ENCODE peak calls at places on chromosomes 3 and 15, in four cellular contexts. One of them, this sample, is unnamed.

GRCh38 chr3:62122819-62123218 is 250.5 kb downstream of the FEZF2 start:
- DNase-seq in IMR-90: no peak
- DNase-seq in H9: no peak
- DNase-seq in H1: no peak
- DNase-seq in this sample: no peak

GRCh38 chr3:155449613-155450267 is 156.3 kb upstream of the STRIT1 start:
- DNase-seq in IMR-90: no peak
- DNase-seq in H9: no peak
- DNase-seq in H1: no peak
- DNase-seq in this sample: no peak

GRCh38 chr3:181533811-181534210 is 177.9 kb upstream of the SOX2 start:
- DNase-seq in IMR-90: no peak
- DNase-seq in H9: no peak
- DNase-seq in H1: no peak
- DNase-seq in this sample: peak

GRCh38 chr3:5188419-5189405 is 1.2 kb downstream of the EDEM1 start:
- DNase-seq in IMR-90: peak
- DNase-seq in H9: peak
- DNase-seq in H1: peak
- DNase-seq in this sample: peak

GRCh38 chr3:67648701-67649100 is 5.7 kb downstream of the SUCLG2 start:
- DNase-seq in IMR-90: peak
- DNase-seq in H9: no peak
- DNase-seq in H1: no peak
- DNase-seq in this sample: no peak

GRCh38 chr3:176994393-176994792 is 202.9 kb downstream of the TBL1XR1 start:
- DNase-seq in IMR-90: no peak
- DNase-seq in H9: no peak
- DNase-seq in H1: no peak
- DNase-seq in this sample: no peak

GRCh38 chr3:8145661-8146060 is 356.0 kb upstream of the LMCD1 start:
- DNase-seq in IMR-90: no peak
- DNase-seq in H9: no peak
- DNase-seq in H1: no peak
- DNase-seq in this sample: no peak

GRCh38 chr15:73862276-73862675 is 11.1 kb upstream of the TBC1D21 start:
- DNase-seq in IMR-90: no peak
- DNase-seq in H9: peak
- DNase-seq in H1: no peak
- DNase-seq in this sample: no peak

GRCh38 chr3:126540342-126540849 is 16.4 kb downstream of the CHST13 start:
- DNase-seq in IMR-90: peak
- DNase-seq in H9: peak
- DNase-seq in H1: no peak
- DNase-seq in this sample: no peak

GRCh38 chr3:41295740-41296139 is 96.4 kb downstream of the CTNNB1 start:
- DNase-seq in IMR-90: no peak
- DNase-seq in H9: no peak
- DNase-seq in H1: no peak
- DNase-seq in this sample: no peak

GRCh38 chr3:154122096-154122911 is 1.1 kb downstream of the ARHGEF26 start:
- DNase-seq in IMR-90: no peak
- DNase-seq in H9: peak
- DNase-seq in H1: peak
- DNase-seq in this sample: peak

GRCh38 chr15:45648521-45649200 is 13.8 kb downstream of the SQOR start:
- DNase-seq in IMR-90: peak
- DNase-seq in H9: no peak
- DNase-seq in H1: no peak
- DNase-seq in this sample: no peak

GRCh38 chr3:179720196-179720595 is 67.4 kb downstream of the USP13 start:
- DNase-seq in IMR-90: no peak
- DNase-seq in H9: no peak
- DNase-seq in H1: no peak
- DNase-seq in this sample: no peak

GRCh38 chr15:81254277-81255265 is 57.9 kb downstream of the IL16 start:
- DNase-seq in IMR-90: peak
- DNase-seq in H9: no peak
- DNase-seq in H1: no peak
- DNase-seq in this sample: no peak

GRCh38 chr15:27082526-27082925 is 111.5 kb downstream of the GABRG3 start:
- DNase-seq in IMR-90: no peak
- DNase-seq in H9: no peak
- DNase-seq in H1: no peak
- DNase-seq in this sample: no peak

GRCh38 chr3:15892828-15893227 is 95.0 kb upstream of the ANKRD28 start:
- DNase-seq in IMR-90: peak
- DNase-seq in H9: no peak
- DNase-seq in H1: no peak
- DNase-seq in this sample: no peak

GRCh38 chr3:84759361-84759760 is 199.4 kb upstream of the CADM2 start:
- DNase-seq in IMR-90: no peak
- DNase-seq in H9: peak
- DNase-seq in H1: no peak
- DNase-seq in this sample: no peak

GRCh38 chr3:159726231-159726964 is 262.2 kb upstream of the IL12A start:
- DNase-seq in IMR-90: peak
- DNase-seq in H9: no peak
- DNase-seq in H1: no peak
- DNase-seq in this sample: peak

GRCh38 chr15:71688509-71689094 is 121.8 kb upstream of the NR2E3 start:
- DNase-seq in IMR-90: no peak
- DNase-seq in H9: no peak
- DNase-seq in H1: no peak
- DNase-seq in this sample: no peak

GRCh38 chr15:71687902-71688508 is 122.3 kb upstream of the NR2E3 start:
- DNase-seq in IMR-90: peak
- DNase-seq in H9: no peak
- DNase-seq in H1: no peak
- DNase-seq in this sample: no peak

GRCh38 chr15:71686221-71687050 is 123.9 kb upstream of the NR2E3 start:
- DNase-seq in IMR-90: no peak
- DNase-seq in H9: no peak
- DNase-seq in H1: no peak
- DNase-seq in this sample: no peak

GRCh38 chr15:71691700-71692417 is 118.5 kb upstream of the NR2E3 start:
- DNase-seq in IMR-90: peak
- DNase-seq in H9: no peak
- DNase-seq in H1: no peak
- DNase-seq in this sample: peak

DNA sequence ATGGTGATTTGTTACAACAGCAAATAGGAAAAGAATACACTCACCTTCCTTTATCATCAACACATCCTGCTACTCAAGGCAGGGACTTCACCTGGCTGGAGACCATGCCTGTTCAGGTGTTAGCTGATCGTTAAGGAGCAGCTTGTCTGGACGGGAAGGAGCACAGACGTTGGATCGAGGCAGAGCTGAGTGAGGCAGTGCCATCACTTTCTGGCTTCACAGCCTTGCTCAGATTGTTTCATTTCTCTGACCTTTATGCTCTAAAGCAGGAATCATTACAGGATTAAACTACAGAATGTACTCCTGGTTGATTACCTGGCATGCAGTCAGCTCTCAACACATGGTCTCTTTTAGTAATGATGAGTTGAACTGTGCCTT is 119.0 kb upstream of the NR2E3 start:
- DNase-seq in IMR-90: no peak
- DNase-seq in H9: no peak
- DNase-seq in H1: no peak
- DNase-seq in this sample: no peak
- H4K5ac ChIP-seq in IMR-90: peak
- H4K5ac ChIP-seq in H9: no peak
- H4K5ac ChIP-seq in H1: no peak
- H4K5ac ChIP-seq in this sample: no peak

GRCh38 chr3:197880361-197881339 is 69.3 kb upstream of the RPL35A start:
- DNase-seq in IMR-90: no peak
- DNase-seq in H9: no peak
- DNase-seq in H1: no peak
- DNase-seq in this sample: no peak
- H4K5ac ChIP-seq in IMR-90: no peak
- H4K5ac ChIP-seq in H9: no peak
- H4K5ac ChIP-seq in H1: no peak
- H4K5ac ChIP-seq in this sample: no peak

GRCh38 chr15:57489122-57489521 is 102.6 kb upstream of the MYZAP start:
- DNase-seq in IMR-90: no peak
- DNase-seq in H9: no peak
- DNase-seq in H1: no peak
- DNase-seq in this sample: no peak
- H4K5ac ChIP-seq in IMR-90: no peak
- H4K5ac ChIP-seq in H9: no peak
- H4K5ac ChIP-seq in H1: no peak
- H4K5ac ChIP-seq in this sample: no peak

GRCh38 chr3:53833650-53834049 is 12.6 kb downstream of the CHDH start:
- DNase-seq in IMR-90: no peak
- DNase-seq in H9: no peak
- DNase-seq in H1: no peak
- DNase-seq in this sample: no peak

GRCh38 chr3:53837331-53837730 is 8.9 kb downstream of the CHDH start:
- DNase-seq in IMR-90: no peak
- DNase-seq in H9: no peak
- DNase-seq in H1: no peak
- DNase-seq in this sample: no peak

GRCh38 chr3:53834429-53835095 is 11.7 kb downstream of the CHDH start:
- DNase-seq in IMR-90: no peak
- DNase-seq in H9: no peak
- DNase-seq in H1: no peak
- DNase-seq in this sample: no peak

GRCh38 chr3:53835257-53835656 is 11.0 kb downstream of the CHDH start:
- DNase-seq in IMR-90: no peak
- DNase-seq in H9: no peak
- DNase-seq in H1: no peak
- DNase-seq in this sample: no peak

DNA sequence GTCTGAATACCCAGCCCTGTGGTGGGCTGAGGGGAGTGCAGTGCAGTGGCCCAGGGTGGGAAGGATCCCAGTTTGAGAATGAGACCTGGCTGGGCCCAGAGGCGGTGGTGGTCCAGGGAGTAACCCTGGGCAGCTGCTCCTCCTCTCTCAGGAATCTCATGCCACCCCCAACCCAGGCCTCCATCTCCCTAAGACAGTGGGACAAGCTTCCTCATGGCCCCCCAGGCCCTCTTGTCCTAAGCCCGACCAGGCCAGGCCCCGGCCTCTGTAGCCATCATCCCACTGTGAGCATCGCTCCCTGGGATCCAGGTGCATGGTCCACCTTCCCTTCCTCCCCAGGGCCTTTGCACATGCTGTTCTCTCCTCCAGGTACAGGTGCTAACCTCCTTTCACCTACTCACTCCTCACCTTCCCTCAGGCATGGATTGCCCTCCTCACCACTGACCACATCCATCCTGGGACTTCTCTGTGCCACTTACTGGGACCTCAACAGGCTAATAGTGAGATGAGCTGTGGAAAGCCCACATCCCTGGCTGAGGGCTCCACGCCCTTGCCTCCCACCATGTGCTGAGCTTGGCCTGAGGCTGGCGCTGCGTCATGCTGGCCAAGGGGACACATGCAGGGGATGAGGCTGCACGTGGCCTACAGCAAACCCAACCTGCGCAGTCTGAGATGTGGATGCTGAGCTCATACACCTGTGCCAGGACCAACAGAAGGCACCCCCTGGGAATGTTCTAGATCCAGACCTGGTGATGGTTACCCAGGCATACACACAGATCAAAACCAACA is 9.9 kb downstream of the CHDH start:
- DNase-seq in IMR-90: no peak
- DNase-seq in H9: no peak
- DNase-seq in H1: no peak
- DNase-seq in this sample: no peak
- H4K5ac ChIP-seq in IMR-90: no peak
- H4K5ac ChIP-seq in H9: no peak
- H4K5ac ChIP-seq in H1: no peak
- H4K5ac ChIP-seq in this sample: no peak

DNA sequence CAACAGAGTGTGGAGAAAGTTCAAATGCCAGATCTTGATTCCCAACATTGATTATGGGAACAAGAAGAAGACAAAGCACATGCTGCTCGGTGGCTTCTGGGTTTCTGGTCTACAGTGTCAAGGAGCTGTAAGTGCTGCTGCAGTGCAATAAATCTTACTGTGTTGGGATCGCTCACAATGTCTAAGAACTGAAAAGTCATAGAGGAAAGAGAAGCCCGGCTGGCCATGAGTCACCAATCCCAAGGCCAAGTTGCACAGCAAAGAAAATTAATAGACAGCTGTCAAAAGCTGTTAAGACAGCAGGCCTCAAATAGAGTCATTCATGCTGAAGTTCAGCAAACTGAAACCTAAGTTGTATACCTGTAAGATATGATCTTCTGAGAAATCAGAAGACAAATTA is 33.2 kb upstream of the SPPL2A start:
- DNase-seq in IMR-90: peak
- DNase-seq in H9: no peak
- DNase-seq in H1: no peak
- DNase-seq in this sample: no peak
- H4K5ac ChIP-seq in IMR-90: no peak
- H4K5ac ChIP-seq in H9: no peak
- H4K5ac ChIP-seq in H1: no peak
- H4K5ac ChIP-seq in this sample: no peak

DNA sequence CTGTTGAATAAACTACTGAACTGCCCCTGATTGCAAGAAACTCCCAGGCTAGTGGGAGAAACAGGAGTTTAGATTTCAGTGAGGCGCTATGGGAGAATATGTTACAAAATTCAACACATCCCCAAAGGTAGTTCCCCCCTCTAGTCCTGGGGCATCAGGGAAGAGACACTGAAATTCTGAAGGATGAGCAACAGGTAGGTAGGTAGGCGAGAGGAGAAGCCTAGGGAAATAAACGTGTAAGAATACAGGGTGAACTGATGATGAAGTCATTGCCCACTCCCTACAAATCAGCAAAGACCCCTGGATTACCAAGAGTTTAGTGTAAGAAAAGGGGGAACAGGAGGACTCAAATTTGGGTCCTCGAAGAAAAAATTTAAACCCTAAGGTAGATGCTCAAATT is 46.3 kb upstream of the RORA start:
- DNase-seq in IMR-90: no peak
- DNase-seq in H9: no peak
- DNase-seq in H1: no peak
- DNase-seq in this sample: no peak
- H4K5ac ChIP-seq in IMR-90: no peak
- H4K5ac ChIP-seq in H9: no peak
- H4K5ac ChIP-seq in H1: no peak
- H4K5ac ChIP-seq in this sample: no peak

This sample was measured in mesendoderm.